ENCODE peak calls at places on chromosomes 4 and X, in eight cellular contexts. Y, U, Z, X, J, N, E and P are unnamed samples.

GRCh38 chr4:8738471-8738931 is 133.1 kb downstream of the HMX1 start:
- DNase-seq in Y (no peak), U (no peak), Z (no peak), X (no peak), J (no peak), N (no peak), E (no peak), P (no peak)

GRCh38 chr4:173522874-173523395 is 7.1 kb downstream of the HAND2 start:
- DNase-seq in Y (no peak), U (no peak), Z (no peak), X (no peak), J (no peak), N (no peak), E (no peak), P (no peak)

GRCh38 chrX:22800806-22801205 is 199.0 kb upstream of the DDX53 start:
- DNase-seq in Y (no peak), U (no peak), Z (no peak), X (no peak), J (no peak), N (peak), E (no peak), P (no peak)

GRCh38 chrX:123976671-123977316 is 15.3 kb downstream of the STAG2 start:
- DNase-seq in Y (no peak), U (no peak), Z (no peak), X (no peak), J (no peak), N (peak), E (no peak), P (no peak)

GRCh38 chrX:125532411-125533089 is 212.9 kb downstream of the TEX13C start:
- DNase-seq in Y (no peak), U (no peak), Z (no peak), X (no peak), J (no peak), N (no peak), E (no peak), P (no peak)

GRCh38 chr4:98514930-98515809 is 143.2 kb downstream of the TSPAN5 start:
- DNase-seq in Y (no peak), U (no peak), Z (peak), X (no peak), J (no peak), N (no peak), E (no peak), P (no peak)

GRCh38 chr4:22408474-22408873 is 107.4 kb downstream of the ADGRA3 start:
- DNase-seq in Y (no peak), U (no peak), Z (no peak), X (no peak), J (no peak), N (no peak), E (no peak), P (no peak)

GRCh38 chr4:110381784-110382183 is 94.2 kb upstream of the ENPEP start:
- DNase-seq in Y (no peak), U (no peak), Z (no peak), X (no peak), J (no peak), N (no peak), E (no peak), P (no peak)

GRCh38 chrX:85065512-85066198 is 62.0 kb downstream of the APOOL start:
- DNase-seq in Y (no peak), U (no peak), Z (no peak), X (no peak), J (no peak), N (no peak), E (no peak), P (no peak)

GRCh38 chr4:182343435-182343834 is 100.2 kb downstream of the TENM3 start:
- DNase-seq in Y (no peak), U (no peak), Z (peak), X (no peak), J (no peak), N (no peak), E (no peak), P (no peak)

GRCh38 chr4:30854566-30854965 is 134.4 kb downstream of the PCDH7 start:
- DNase-seq in Y (no peak), U (no peak), Z (no peak), X (no peak), J (no peak), N (no peak), E (no peak), P (no peak)

GRCh38 chr4:76738081-76738931 is 159.6 kb downstream of the SOWAHB start:
- DNase-seq in Y (no peak), U (peak), Z (no peak), X (no peak), J (peak), N (no peak), E (peak), P (no peak)

GRCh38 chr4:162241857-162242256 is 78.1 kb upstream of the FSTL5 start:
- DNase-seq in Y (no peak), U (no peak), Z (no peak), X (no peak), J (no peak), N (no peak), E (no peak), P (no peak)

GRCh38 chr4:87153078-87153477 is 67.3 kb downstream of the KLHL8 start:
- DNase-seq in Y (no peak), U (no peak), Z (no peak), X (no peak), J (no peak), N (no peak), E (no peak), P (no peak)

GRCh38 chr4:129428454-129428853 is 332.5 kb downstream of the C4orf33 start:
- DNase-seq in Y (no peak), U (no peak), Z (no peak), X (no peak), J (no peak), N (no peak), E (no peak), P (no peak)

GRCh38 chr4:118338981-118339765 is 13.6 kb downstream of the PRSS12 start:
- DNase-seq in Y (no peak), U (no peak), Z (no peak), X (no peak), J (no peak), N (no peak), E (no peak), P (no peak)

GRCh38 chr4:6576512-6576911 is 1.5 kb downstream of the MAN2B2 start:
- DNase-seq in Y (no peak), U (no peak), Z (no peak), X (no peak), J (no peak), N (no peak), E (no peak), P (no peak)

GRCh38 chr4:78652282-78652876 is 100.8 kb downstream of the ANXA3 start:
- DNase-seq in Y (no peak), U (no peak), Z (no peak), X (no peak), J (no peak), N (no peak), E (no peak), P (no peak)

GRCh38 chr4:141580523-141580922 is 55.9 kb upstream of the IL15 start:
- DNase-seq in Y (no peak), U (no peak), Z (peak), X (no peak), J (no peak), N (peak), E (no peak), P (no peak)

GRCh38 chrX:151225843-151226242 is 49.5 kb downstream of the GPR50 start:
- DNase-seq in Y (no peak), U (no peak), Z (no peak), X (no peak), J (no peak), N (no peak), E (no peak), P (no peak)

GRCh38 chrX:49848275-49848674 is 19.2 kb downstream of the PAGE4 start:
- DNase-seq in Y (no peak), U (no peak), Z (no peak), X (no peak), J (no peak), N (no peak), E (no peak), P (no peak)

GRCh38 chr4:95084584-95084983 is 326.8 kb downstream of the BMPR1B start:
- DNase-seq in Y (no peak), U (no peak), Z (no peak), X (no peak), J (no peak), N (no peak), E (no peak), P (no peak)